ENCODE peak calls at places on chromosomes 4 and X, in five cellular contexts. One of them, this sample, is unnamed.
A peak's percentile ranks its signal among the peaks of the same experiment; 100 is the strongest.

GRCh38 chr4:67779631-67780030 is 25.4 kb upstream of the GNRHR start:
- DNase-seq in mammary epithelial cell: peak; percentile 95
- DNase-seq in fibroblast of mammary gland: peak; percentile 33
- DNase-seq in keratinocyte: peak; percentile 50
- DNase-seq in brain microvascular endothelial cell: no peak
- DNase-seq in this sample: no peak

GRCh38 chr4:158599150-158599549 is 72.5 kb downstream of the C4orf46 start:
- DNase-seq in fibroblast of mammary gland: peak; percentile 69
- DNase-seq in keratinocyte: no peak
- DNase-seq in mammary epithelial cell: no peak
- DNase-seq in brain microvascular endothelial cell: no peak
- DNase-seq in this sample: no peak

GRCh38 chr4:39609454-39609911 is 29.2 kb downstream of the SMIM14 start:
- DNase-seq in fibroblast of mammary gland: no peak
- DNase-seq in mammary epithelial cell: peak; percentile 6
- DNase-seq in keratinocyte: no peak
- DNase-seq in brain microvascular endothelial cell: no peak
- DNase-seq in this sample: no peak

GRCh38 chrX:11555759-11556158 is 110.0 kb downstream of the ARHGAP6 start:
- DNase-seq in keratinocyte: no peak
- DNase-seq in fibroblast of mammary gland: peak; percentile 72
- DNase-seq in mammary epithelial cell: no peak
- DNase-seq in brain microvascular endothelial cell: peak; percentile 45
- DNase-seq in this sample: no peak

GRCh38 chrX:105752334-105752733 is 70.0 kb upstream of the NRK start:
- DNase-seq in fibroblast of mammary gland: no peak
- DNase-seq in brain microvascular endothelial cell: no peak
- DNase-seq in mammary epithelial cell: no peak
- DNase-seq in keratinocyte: no peak
- DNase-seq in this sample: no peak

GRCh38 chr4:59540311-59540710 is 1659.8 kb upstream of the ADGRL3 start:
- DNase-seq in brain microvascular endothelial cell: no peak
- DNase-seq in keratinocyte: no peak
- DNase-seq in mammary epithelial cell: no peak
- DNase-seq in fibroblast of mammary gland: no peak
- DNase-seq in this sample: no peak

GRCh38 chrX:22340022-22340616 is 67.4 kb downstream of the CBLL2 start:
- DNase-seq in mammary epithelial cell: peak; percentile 14
- DNase-seq in fibroblast of mammary gland: peak; percentile 10
- DNase-seq in keratinocyte: no peak
- DNase-seq in brain microvascular endothelial cell: no peak
- DNase-seq in this sample: no peak

GRCh38 chr4:6104541-6105130 is 86.4 kb upstream of the C4orf50 start:
- DNase-seq in mammary epithelial cell: no peak
- DNase-seq in fibroblast of mammary gland: no peak
- DNase-seq in brain microvascular endothelial cell: no peak
- DNase-seq in keratinocyte: no peak
- DNase-seq in this sample: no peak

GRCh38 chr4:182969651-182970279 is 52.6 kb upstream of the DCTD start:
- DNase-seq in keratinocyte: no peak
- DNase-seq in brain microvascular endothelial cell: no peak
- DNase-seq in fibroblast of mammary gland: no peak
- DNase-seq in mammary epithelial cell: no peak
- DNase-seq in this sample: no peak

GRCh38 chrX:107348051-107348450 is 101.4 kb upstream of the FRMPD3 start:
- DNase-seq in keratinocyte: no peak
- DNase-seq in mammary epithelial cell: no peak
- DNase-seq in fibroblast of mammary gland: no peak
- DNase-seq in brain microvascular endothelial cell: no peak
- DNase-seq in this sample: no peak

GRCh38 chrX:12973561-12974216 is 1.2 kb upstream of the TMSB4X start:
- DNase-seq in brain microvascular endothelial cell: no peak
- DNase-seq in fibroblast of mammary gland: no peak
- DNase-seq in mammary epithelial cell: no peak
- DNase-seq in keratinocyte: no peak
- DNase-seq in this sample: no peak

GRCh38 chrX:33149085-33149484 is 62.3 kb downstream of the DMD start:
- DNase-seq in keratinocyte: no peak
- DNase-seq in mammary epithelial cell: no peak
- DNase-seq in fibroblast of mammary gland: no peak
- DNase-seq in brain microvascular endothelial cell: no peak
- DNase-seq in this sample: no peak

GRCh38 chrX:12228862-12229261 is 90.6 kb downstream of the FRMPD4 start:
- DNase-seq in fibroblast of mammary gland: no peak
- DNase-seq in brain microvascular endothelial cell: no peak
- DNase-seq in keratinocyte: no peak
- DNase-seq in mammary epithelial cell: no peak
- DNase-seq in this sample: no peak

GRCh38 chrX:2145672-2146412 is 354.9 kb downstream of the DHRSX start:
- DNase-seq in fibroblast of mammary gland: no peak
- DNase-seq in brain microvascular endothelial cell: peak; percentile 6
- DNase-seq in keratinocyte: no peak
- DNase-seq in mammary epithelial cell: no peak
- DNase-seq in this sample: no peak

GRCh38 chrX:136303041-136303440 is 2.3 kb downstream of the ADGRG4 start:
- DNase-seq in fibroblast of mammary gland: no peak
- DNase-seq in mammary epithelial cell: no peak
- DNase-seq in keratinocyte: no peak
- DNase-seq in brain microvascular endothelial cell: no peak
- DNase-seq in this sample: no peak

GRCh38 chr4:74619931-74620702 is 174.2 kb downstream of the BTC start:
- DNase-seq in mammary epithelial cell: no peak
- DNase-seq in fibroblast of mammary gland: peak; percentile 66
- DNase-seq in brain microvascular endothelial cell: peak; percentile 59
- DNase-seq in keratinocyte: no peak
- DNase-seq in this sample: no peak

GRCh38 chrX:49273181-49273727 is 3.7 kb downstream of the PPP1R3F start:
- DNase-seq in mammary epithelial cell: no peak
- DNase-seq in brain microvascular endothelial cell: no peak
- DNase-seq in keratinocyte: no peak
- DNase-seq in fibroblast of mammary gland: no peak
- DNase-seq in this sample: no peak

GRCh38 chr4:152979731-152980330 is 43.7 kb downstream of the FHDC1 start:
- DNase-seq in keratinocyte: no peak
- DNase-seq in brain microvascular endothelial cell: no peak
- DNase-seq in mammary epithelial cell: peak; percentile 79
- DNase-seq in fibroblast of mammary gland: no peak
- DNase-seq in this sample: no peak

GRCh38 chrX:24292358-24292757 is 21.5 kb downstream of the SUPT20HL2 start:
- DNase-seq in mammary epithelial cell: no peak
- DNase-seq in brain microvascular endothelial cell: no peak
- DNase-seq in keratinocyte: no peak
- DNase-seq in fibroblast of mammary gland: no peak
- DNase-seq in this sample: no peak

GRCh38 chr4:89762311-89762710 is 74.7 kb downstream of the SNCA start:
- DNase-seq in keratinocyte: no peak
- DNase-seq in fibroblast of mammary gland: no peak
- DNase-seq in mammary epithelial cell: no peak
- DNase-seq in brain microvascular endothelial cell: no peak
- DNase-seq in this sample: no peak

GRCh38 chr4:119721878-119722277 is 93.3 kb upstream of the PDE5A start:
- DNase-seq in brain microvascular endothelial cell: no peak
- DNase-seq in mammary epithelial cell: peak; percentile 41
- DNase-seq in keratinocyte: no peak
- DNase-seq in fibroblast of mammary gland: no peak
- DNase-seq in this sample: no peak

GRCh38 chrX:117996918-117997480 is 119.6 kb downstream of the KLHL13 start:
- DNase-seq in fibroblast of mammary gland: peak; percentile 11
- DNase-seq in keratinocyte: peak; percentile 21
- DNase-seq in brain microvascular endothelial cell: no peak
- DNase-seq in mammary epithelial cell: peak; percentile 67
- DNase-seq in this sample: no peak

GRCh38 chr4:188781655-188782054 is 642.4 kb downstream of the TRIML1 start:
- DNase-seq in mammary epithelial cell: no peak
- DNase-seq in keratinocyte: no peak
- DNase-seq in fibroblast of mammary gland: peak; percentile 42
- DNase-seq in brain microvascular endothelial cell: peak; percentile 27
- DNase-seq in this sample: peak; percentile 51

GRCh38 chr4:41745292-41746024 is 3.1 kb downstream of the PHOX2B start:
- DNase-seq in fibroblast of mammary gland: no peak
- DNase-seq in keratinocyte: no peak
- DNase-seq in brain microvascular endothelial cell: no peak
- DNase-seq in mammary epithelial cell: no peak
- DNase-seq in this sample: peak; percentile 39

GRCh38 chr4:121192500-121192899 is 28.4 kb upstream of the TNIP3 start:
- DNase-seq in brain microvascular endothelial cell: peak; percentile 17
- DNase-seq in keratinocyte: no peak
- DNase-seq in mammary epithelial cell: peak; percentile 35
- DNase-seq in fibroblast of mammary gland: peak; percentile 58
- DNase-seq in this sample: no peak

GRCh38 chrX:93591398-93591797 is 82.0 kb downstream of the NAP1L3 start:
- DNase-seq in mammary epithelial cell: no peak
- DNase-seq in brain microvascular endothelial cell: no peak
- DNase-seq in fibroblast of mammary gland: no peak
- DNase-seq in keratinocyte: no peak
- DNase-seq in this sample: no peak
- TF ChIP-seq CTCF in mammary epithelial cell: peak; percentile 15
- TF ChIP-seq CTCF in brain microvascular endothelial cell: no peak
- TF ChIP-seq CTCF in fibroblast of mammary gland: no peak
- TF ChIP-seq CTCF in keratinocyte: no peak
- TF ChIP-seq CTCF in this sample: peak; percentile 10

DNA sequence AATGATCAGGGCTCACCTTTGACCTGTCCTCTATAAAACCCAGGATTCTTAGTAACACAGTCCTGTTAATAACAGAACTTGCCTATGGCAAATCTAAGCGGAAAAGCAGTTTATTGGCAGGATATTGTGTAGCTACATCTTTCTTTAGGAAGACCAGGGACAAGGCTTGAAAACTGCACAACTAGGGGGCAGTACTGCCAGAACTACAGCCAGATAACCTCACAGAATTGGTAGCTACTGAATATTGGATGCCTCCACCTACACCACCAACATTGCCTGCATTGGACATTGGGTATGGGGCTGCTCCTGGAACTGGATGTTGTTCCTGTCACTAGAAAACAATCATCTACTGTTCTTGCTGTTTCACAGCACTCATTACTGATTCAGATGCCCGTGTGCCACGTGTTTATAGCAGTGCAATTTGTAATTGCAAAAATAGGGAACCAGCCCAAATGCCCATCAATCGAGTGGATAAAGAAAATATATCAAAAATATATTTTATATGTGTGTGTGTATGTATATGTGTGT is 47.4 kb downstream of the REPS2 start:
- DNase-seq in mammary epithelial cell: no peak
- DNase-seq in fibroblast of mammary gland: no peak
- DNase-seq in keratinocyte: no peak
- DNase-seq in brain microvascular endothelial cell: no peak
- DNase-seq in this sample: no peak
- TF ChIP-seq CTCF in mammary epithelial cell: peak; percentile 24
- TF ChIP-seq CTCF in fibroblast of mammary gland: peak; percentile 28
- TF ChIP-seq CTCF in keratinocyte: peak; percentile 17
- TF ChIP-seq CTCF in brain microvascular endothelial cell: peak; percentile 46
- TF ChIP-seq CTCF in this sample: no peak

DNA sequence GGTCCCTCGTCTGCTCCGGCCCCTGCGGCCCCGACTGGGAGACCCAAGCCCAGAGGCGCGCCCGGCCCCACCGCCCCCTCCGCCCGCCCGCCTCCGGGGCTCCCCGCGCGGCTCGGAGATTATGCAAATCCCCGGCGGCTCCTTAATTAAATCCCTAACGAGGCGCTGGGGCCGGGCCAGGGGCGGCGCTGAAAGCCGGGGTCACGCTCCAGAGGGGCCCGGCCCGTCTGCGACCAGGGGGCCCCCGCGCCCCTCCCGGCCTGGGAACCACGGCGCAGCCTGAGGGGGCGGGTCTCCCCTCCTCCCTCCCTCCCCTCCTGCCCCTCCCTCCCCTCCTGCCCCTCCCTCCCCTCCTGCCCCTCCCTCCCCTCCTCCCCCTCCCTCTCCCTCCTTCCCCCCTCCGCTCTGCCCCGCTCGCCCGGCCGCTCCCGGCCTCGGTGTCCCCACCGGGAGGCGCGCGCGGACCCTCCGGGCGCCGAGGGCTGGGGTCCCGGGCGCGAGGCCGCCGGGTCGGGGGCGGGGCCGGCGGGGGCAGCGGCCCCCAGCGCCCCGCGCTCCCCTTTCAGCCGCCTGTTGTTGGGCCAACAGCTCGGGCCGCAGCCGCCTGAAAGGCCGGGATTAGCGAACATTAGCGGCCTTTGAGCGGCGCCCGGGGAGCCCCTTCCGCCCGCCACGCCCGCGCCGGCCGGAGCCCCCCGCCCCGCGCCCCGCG is 25.9 kb upstream of the FGFR3 start:
- DNase-seq in keratinocyte: no peak
- DNase-seq in mammary epithelial cell: no peak
- DNase-seq in fibroblast of mammary gland: peak; percentile 5
- DNase-seq in brain microvascular endothelial cell: no peak
- DNase-seq in this sample: peak; percentile 58
- TF ChIP-seq CTCF in keratinocyte: no peak
- TF ChIP-seq CTCF in mammary epithelial cell: no peak
- TF ChIP-seq CTCF in fibroblast of mammary gland: no peak
- TF ChIP-seq CTCF in brain microvascular endothelial cell: no peak
- TF ChIP-seq CTCF in this sample: no peak

DNA sequence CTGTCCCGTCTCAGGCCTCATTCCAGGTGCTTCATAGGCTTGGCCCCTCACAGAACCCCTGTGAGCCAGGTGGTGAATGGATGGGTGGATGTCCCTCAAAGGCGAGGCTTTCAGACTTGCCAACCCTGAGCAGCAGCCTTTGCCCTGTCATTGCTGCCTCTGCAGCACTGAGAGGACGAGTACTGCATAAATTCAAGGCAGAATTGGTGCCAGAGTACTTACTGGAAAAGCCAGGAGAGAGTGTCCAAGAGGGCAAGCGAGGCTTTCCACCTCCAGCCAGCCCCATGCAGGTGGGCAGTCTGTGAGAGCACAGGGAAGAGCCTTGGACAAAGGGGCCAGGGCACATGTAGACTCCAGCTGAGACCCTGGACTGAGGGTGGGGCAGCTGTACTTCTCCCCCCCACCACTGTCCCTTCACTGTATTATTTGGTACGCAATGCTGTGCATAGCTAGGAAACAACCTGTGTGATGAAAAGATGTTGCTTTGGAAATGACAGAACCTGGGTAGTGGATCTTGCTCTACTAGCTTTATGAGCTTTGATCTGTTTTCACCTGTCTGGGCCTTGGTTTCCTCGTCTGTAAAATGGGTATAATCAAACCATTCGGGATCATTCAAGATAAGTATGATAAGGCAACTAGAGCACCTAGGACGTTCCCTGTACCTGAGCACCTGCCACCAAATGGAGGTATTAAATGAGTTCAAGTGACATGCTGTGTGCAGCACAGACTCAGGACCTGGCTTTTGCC is 224.9 kb upstream of the PSAPL1 start:
- DNase-seq in keratinocyte: no peak
- DNase-seq in fibroblast of mammary gland: no peak
- DNase-seq in mammary epithelial cell: no peak
- DNase-seq in brain microvascular endothelial cell: no peak
- DNase-seq in this sample: peak; percentile 7
- TF ChIP-seq CTCF in keratinocyte: no peak
- TF ChIP-seq CTCF in fibroblast of mammary gland: no peak
- TF ChIP-seq CTCF in mammary epithelial cell: no peak
- TF ChIP-seq CTCF in brain microvascular endothelial cell: no peak
- TF ChIP-seq CTCF in this sample: no peak